ENCODE peak calls at places on chromosomes 4 and X, in nine cellular contexts. One of them, this sample, is unnamed.

GRCh38 chrX:136768469-136769084 is 12.2 kb downstream of the ARHGEF6 start:
- DNase-seq in T-helper 2 cell: no peak
- DNase-seq in stimulated activated naive CD8-positive, alpha-beta T cell treated with anti-CD3 and anti-CD28 coated beads, Interleukin-15, amount 100 ng/mL, for 72 hours: peak
- DNase-seq in GM03348: peak
- DNase-seq in WERI-Rb-1: no peak
- DNase-seq in activated naive CD4-positive, alpha-beta T cell treated with Interleukin-2 at 50 U/mL for 16 hours: peak
- DNase-seq in activated CD4-positive, alpha-beta T cell treated with anti-CD3 and anti-CD28 coated beads, Interleukin-2, amount 50 U/mL, for 48 hours: peak
- DNase-seq in left ventricle myocardium inferior: peak
- DNase-seq in MCF 10A: peak
- DNase-seq in this sample: peak

GRCh38 chrX:152165033-152165743 is 26.8 kb upstream of the MAGEA10 start:
- DNase-seq in activated CD4-positive, alpha-beta T cell treated with anti-CD3 and anti-CD28 coated beads, Interleukin-2, amount 50 U/mL, for 48 hours: no peak
- DNase-seq in GM03348: no peak
- DNase-seq in WERI-Rb-1: no peak
- DNase-seq in stimulated activated naive CD8-positive, alpha-beta T cell treated with anti-CD3 and anti-CD28 coated beads, Interleukin-15, amount 100 ng/mL, for 72 hours: no peak
- DNase-seq in activated naive CD4-positive, alpha-beta T cell treated with Interleukin-2 at 50 U/mL for 16 hours: no peak
- DNase-seq in T-helper 2 cell: no peak
- DNase-seq in left ventricle myocardium inferior: no peak
- DNase-seq in MCF 10A: no peak
- DNase-seq in this sample: no peak

GRCh38 chr4:182189107-182189878 is 53.9 kb upstream of the TENM3 start:
- DNase-seq in T-helper 2 cell: no peak
- DNase-seq in activated CD4-positive, alpha-beta T cell treated with anti-CD3 and anti-CD28 coated beads, Interleukin-2, amount 50 U/mL, for 48 hours: no peak
- DNase-seq in activated naive CD4-positive, alpha-beta T cell treated with Interleukin-2 at 50 U/mL for 16 hours: no peak
- DNase-seq in left ventricle myocardium inferior: no peak
- DNase-seq in GM03348: peak
- DNase-seq in stimulated activated naive CD8-positive, alpha-beta T cell treated with anti-CD3 and anti-CD28 coated beads, Interleukin-15, amount 100 ng/mL, for 72 hours: no peak
- DNase-seq in WERI-Rb-1: no peak
- DNase-seq in MCF 10A: peak
- DNase-seq in this sample: peak

GRCh38 chrX:10173331-10173900 is 16.6 kb downstream of the CLCN4 start:
- DNase-seq in activated naive CD4-positive, alpha-beta T cell treated with Interleukin-2 at 50 U/mL for 16 hours: no peak
- DNase-seq in T-helper 2 cell: no peak
- DNase-seq in GM03348: peak
- DNase-seq in MCF 10A: peak
- DNase-seq in activated CD4-positive, alpha-beta T cell treated with anti-CD3 and anti-CD28 coated beads, Interleukin-2, amount 50 U/mL, for 48 hours: no peak
- DNase-seq in WERI-Rb-1: no peak
- DNase-seq in left ventricle myocardium inferior: no peak
- DNase-seq in stimulated activated naive CD8-positive, alpha-beta T cell treated with anti-CD3 and anti-CD28 coated beads, Interleukin-15, amount 100 ng/mL, for 72 hours: no peak
- DNase-seq in this sample: peak

GRCh38 chrX:87517571-87518141 is at the start of gene KLHL4:
- DNase-seq in WERI-Rb-1: peak
- DNase-seq in activated CD4-positive, alpha-beta T cell treated with anti-CD3 and anti-CD28 coated beads, Interleukin-2, amount 50 U/mL, for 48 hours: no peak
- DNase-seq in MCF 10A: peak
- DNase-seq in activated naive CD4-positive, alpha-beta T cell treated with Interleukin-2 at 50 U/mL for 16 hours: no peak
- DNase-seq in T-helper 2 cell: no peak
- DNase-seq in GM03348: no peak
- DNase-seq in left ventricle myocardium inferior: no peak
- DNase-seq in stimulated activated naive CD8-positive, alpha-beta T cell treated with anti-CD3 and anti-CD28 coated beads, Interleukin-15, amount 100 ng/mL, for 72 hours: no peak
- DNase-seq in this sample: no peak

GRCh38 chrX:69493193-69493592 is 10.9 kb upstream of the NALF2 start:
- DNase-seq in left ventricle myocardium inferior: no peak
- DNase-seq in activated CD4-positive, alpha-beta T cell treated with anti-CD3 and anti-CD28 coated beads, Interleukin-2, amount 50 U/mL, for 48 hours: peak
- DNase-seq in stimulated activated naive CD8-positive, alpha-beta T cell treated with anti-CD3 and anti-CD28 coated beads, Interleukin-15, amount 100 ng/mL, for 72 hours: peak
- DNase-seq in GM03348: peak
- DNase-seq in MCF 10A: peak
- DNase-seq in T-helper 2 cell: no peak
- DNase-seq in WERI-Rb-1: peak
- DNase-seq in activated naive CD4-positive, alpha-beta T cell treated with Interleukin-2 at 50 U/mL for 16 hours: peak
- DNase-seq in this sample: no peak

GRCh38 chrX:132409780-132410556 is 78.9 kb downstream of the MBNL3 start:
- DNase-seq in activated CD4-positive, alpha-beta T cell treated with anti-CD3 and anti-CD28 coated beads, Interleukin-2, amount 50 U/mL, for 48 hours: no peak
- DNase-seq in GM03348: no peak
- DNase-seq in left ventricle myocardium inferior: no peak
- DNase-seq in MCF 10A: no peak
- DNase-seq in activated naive CD4-positive, alpha-beta T cell treated with Interleukin-2 at 50 U/mL for 16 hours: no peak
- DNase-seq in stimulated activated naive CD8-positive, alpha-beta T cell treated with anti-CD3 and anti-CD28 coated beads, Interleukin-15, amount 100 ng/mL, for 72 hours: no peak
- DNase-seq in WERI-Rb-1: no peak
- DNase-seq in T-helper 2 cell: no peak
- DNase-seq in this sample: no peak

GRCh38 chr4:41839945-41840854 is 91.7 kb upstream of the PHOX2B start:
- DNase-seq in activated CD4-positive, alpha-beta T cell treated with anti-CD3 and anti-CD28 coated beads, Interleukin-2, amount 50 U/mL, for 48 hours: peak
- DNase-seq in left ventricle myocardium inferior: no peak
- DNase-seq in T-helper 2 cell: no peak
- DNase-seq in activated naive CD4-positive, alpha-beta T cell treated with Interleukin-2 at 50 U/mL for 16 hours: no peak
- DNase-seq in stimulated activated naive CD8-positive, alpha-beta T cell treated with anti-CD3 and anti-CD28 coated beads, Interleukin-15, amount 100 ng/mL, for 72 hours: no peak
- DNase-seq in MCF 10A: peak
- DNase-seq in WERI-Rb-1: no peak
- DNase-seq in GM03348: no peak
- DNase-seq in this sample: peak

GRCh38 chrX:13076176-13076956 is 31.9 kb upstream of the FAM9C start:
- DNase-seq in activated naive CD4-positive, alpha-beta T cell treated with Interleukin-2 at 50 U/mL for 16 hours: no peak
- DNase-seq in MCF 10A: no peak
- DNase-seq in left ventricle myocardium inferior: no peak
- DNase-seq in T-helper 2 cell: no peak
- DNase-seq in activated CD4-positive, alpha-beta T cell treated with anti-CD3 and anti-CD28 coated beads, Interleukin-2, amount 50 U/mL, for 48 hours: no peak
- DNase-seq in GM03348: no peak
- DNase-seq in WERI-Rb-1: no peak
- DNase-seq in stimulated activated naive CD8-positive, alpha-beta T cell treated with anti-CD3 and anti-CD28 coated beads, Interleukin-15, amount 100 ng/mL, for 72 hours: no peak
- DNase-seq in this sample: no peak

GRCh38 chrX:69305333-69306062 is 140.2 kb upstream of the PJA1 start:
- DNase-seq in activated CD4-positive, alpha-beta T cell treated with anti-CD3 and anti-CD28 coated beads, Interleukin-2, amount 50 U/mL, for 48 hours: no peak
- DNase-seq in MCF 10A: no peak
- DNase-seq in left ventricle myocardium inferior: no peak
- DNase-seq in GM03348: peak
- DNase-seq in T-helper 2 cell: no peak
- DNase-seq in stimulated activated naive CD8-positive, alpha-beta T cell treated with anti-CD3 and anti-CD28 coated beads, Interleukin-15, amount 100 ng/mL, for 72 hours: no peak
- DNase-seq in WERI-Rb-1: peak
- DNase-seq in activated naive CD4-positive, alpha-beta T cell treated with Interleukin-2 at 50 U/mL for 16 hours: no peak
- DNase-seq in this sample: peak

GRCh38 chrX:48754124-48754667 is 7.4 kb upstream of the GLOD5 start:
- DNase-seq in activated CD4-positive, alpha-beta T cell treated with anti-CD3 and anti-CD28 coated beads, Interleukin-2, amount 50 U/mL, for 48 hours: no peak
- DNase-seq in stimulated activated naive CD8-positive, alpha-beta T cell treated with anti-CD3 and anti-CD28 coated beads, Interleukin-15, amount 100 ng/mL, for 72 hours: no peak
- DNase-seq in GM03348: no peak
- DNase-seq in WERI-Rb-1: no peak
- DNase-seq in left ventricle myocardium inferior: no peak
- DNase-seq in T-helper 2 cell: no peak
- DNase-seq in MCF 10A: no peak
- DNase-seq in activated naive CD4-positive, alpha-beta T cell treated with Interleukin-2 at 50 U/mL for 16 hours: no peak
- DNase-seq in this sample: no peak

GRCh38 chr4:77636902-77637301 is 31.3 kb downstream of the CXCL13 start:
- DNase-seq in activated CD4-positive, alpha-beta T cell treated with anti-CD3 and anti-CD28 coated beads, Interleukin-2, amount 50 U/mL, for 48 hours: no peak
- DNase-seq in left ventricle myocardium inferior: no peak
- DNase-seq in T-helper 2 cell: no peak
- DNase-seq in activated naive CD4-positive, alpha-beta T cell treated with Interleukin-2 at 50 U/mL for 16 hours: no peak
- DNase-seq in GM03348: no peak
- DNase-seq in WERI-Rb-1: no peak
- DNase-seq in stimulated activated naive CD8-positive, alpha-beta T cell treated with anti-CD3 and anti-CD28 coated beads, Interleukin-15, amount 100 ng/mL, for 72 hours: no peak
- DNase-seq in MCF 10A: peak
- DNase-seq in this sample: peak

GRCh38 chr4:183624548-183624947 is 34.4 kb downstream of the RWDD4 start:
- DNase-seq in WERI-Rb-1: no peak
- DNase-seq in stimulated activated naive CD8-positive, alpha-beta T cell treated with anti-CD3 and anti-CD28 coated beads, Interleukin-15, amount 100 ng/mL, for 72 hours: no peak
- DNase-seq in MCF 10A: no peak
- DNase-seq in GM03348: no peak
- DNase-seq in T-helper 2 cell: no peak
- DNase-seq in activated CD4-positive, alpha-beta T cell treated with anti-CD3 and anti-CD28 coated beads, Interleukin-2, amount 50 U/mL, for 48 hours: no peak
- DNase-seq in left ventricle myocardium inferior: no peak
- DNase-seq in activated naive CD4-positive, alpha-beta T cell treated with Interleukin-2 at 50 U/mL for 16 hours: no peak
- DNase-seq in this sample: no peak

GRCh38 chr4:156473175-156473574 is 498.4 kb downstream of the PDGFC start:
- DNase-seq in activated CD4-positive, alpha-beta T cell treated with anti-CD3 and anti-CD28 coated beads, Interleukin-2, amount 50 U/mL, for 48 hours: no peak
- DNase-seq in T-helper 2 cell: no peak
- DNase-seq in WERI-Rb-1: no peak
- DNase-seq in MCF 10A: no peak
- DNase-seq in stimulated activated naive CD8-positive, alpha-beta T cell treated with anti-CD3 and anti-CD28 coated beads, Interleukin-15, amount 100 ng/mL, for 72 hours: no peak
- DNase-seq in GM03348: no peak
- DNase-seq in left ventricle myocardium inferior: no peak
- DNase-seq in activated naive CD4-positive, alpha-beta T cell treated with Interleukin-2 at 50 U/mL for 16 hours: no peak
- DNase-seq in this sample: no peak

GRCh38 chr4:56773346-56773745 is 48.2 kb downstream of the SPINK2 start:
- DNase-seq in stimulated activated naive CD8-positive, alpha-beta T cell treated with anti-CD3 and anti-CD28 coated beads, Interleukin-15, amount 100 ng/mL, for 72 hours: no peak
- DNase-seq in MCF 10A: no peak
- DNase-seq in T-helper 2 cell: no peak
- DNase-seq in WERI-Rb-1: no peak
- DNase-seq in left ventricle myocardium inferior: no peak
- DNase-seq in activated naive CD4-positive, alpha-beta T cell treated with Interleukin-2 at 50 U/mL for 16 hours: no peak
- DNase-seq in GM03348: no peak
- DNase-seq in activated CD4-positive, alpha-beta T cell treated with anti-CD3 and anti-CD28 coated beads, Interleukin-2, amount 50 U/mL, for 48 hours: no peak
- DNase-seq in this sample: no peak

GRCh38 chrX:149903889-149904748 is 23.1 kb downstream of the MAGEA8 start:
- DNase-seq in MCF 10A: peak
- DNase-seq in activated naive CD4-positive, alpha-beta T cell treated with Interleukin-2 at 50 U/mL for 16 hours: no peak
- DNase-seq in T-helper 2 cell: no peak
- DNase-seq in left ventricle myocardium inferior: no peak
- DNase-seq in WERI-Rb-1: no peak
- DNase-seq in activated CD4-positive, alpha-beta T cell treated with anti-CD3 and anti-CD28 coated beads, Interleukin-2, amount 50 U/mL, for 48 hours: no peak
- DNase-seq in GM03348: no peak
- DNase-seq in stimulated activated naive CD8-positive, alpha-beta T cell treated with anti-CD3 and anti-CD28 coated beads, Interleukin-15, amount 100 ng/mL, for 72 hours: no peak
- DNase-seq in this sample: no peak

GRCh38 chr4:186144180-186144579 is 39.7 kb downstream of the FAM149A start:
- DNase-seq in activated CD4-positive, alpha-beta T cell treated with anti-CD3 and anti-CD28 coated beads, Interleukin-2, amount 50 U/mL, for 48 hours: peak
- DNase-seq in GM03348: peak
- DNase-seq in T-helper 2 cell: no peak
- DNase-seq in activated naive CD4-positive, alpha-beta T cell treated with Interleukin-2 at 50 U/mL for 16 hours: no peak
- DNase-seq in stimulated activated naive CD8-positive, alpha-beta T cell treated with anti-CD3 and anti-CD28 coated beads, Interleukin-15, amount 100 ng/mL, for 72 hours: no peak
- DNase-seq in WERI-Rb-1: peak
- DNase-seq in MCF 10A: no peak
- DNase-seq in left ventricle myocardium inferior: peak
- DNase-seq in this sample: no peak

GRCh38 chr4:81811562-81812293 is 340.0 kb upstream of the RASGEF1B start:
- DNase-seq in MCF 10A: no peak
- DNase-seq in activated naive CD4-positive, alpha-beta T cell treated with Interleukin-2 at 50 U/mL for 16 hours: no peak
- DNase-seq in GM03348: no peak
- DNase-seq in left ventricle myocardium inferior: no peak
- DNase-seq in T-helper 2 cell: no peak
- DNase-seq in stimulated activated naive CD8-positive, alpha-beta T cell treated with anti-CD3 and anti-CD28 coated beads, Interleukin-15, amount 100 ng/mL, for 72 hours: no peak
- DNase-seq in WERI-Rb-1: no peak
- DNase-seq in activated CD4-positive, alpha-beta T cell treated with anti-CD3 and anti-CD28 coated beads, Interleukin-2, amount 50 U/mL, for 48 hours: no peak
- DNase-seq in this sample: no peak

This sample was measured in retinal pigment epithelial cell.